ENCODE peak calls at places on chromosomes 6 and 20, in seven cellular contexts. One of them, this sample, is unnamed.

GRCh38 chr20:18679020-18679419 is 91.2 kb downstream of the DTD1 start:
- DNase-seq in NCI-H1417: peak
- DNase-seq in GM03348: no peak
- DNase-seq in stimulated activated CD4-positive, alpha-beta T cell treated with anti-CD3 and anti-CD28 coated beads, Interleukin-1b, Interleukin-23, amount 100 ng/mL, for 1 hour: no peak
- DNase-seq in stimulated activated CD8-positive, alpha-beta memory T cell treated with anti-CD3 and anti-CD28 coated beads, Interleukin-2, amount 100 ng/mL, for 1 hour: no peak
- DNase-seq in NCI-H345: peak
- DNase-seq in NCI-H1092: peak
- DNase-seq in this sample: peak

GRCh38 chr6:4253604-4254211 is 118.3 kb upstream of the ECI2 start:
- DNase-seq in NCI-H1417: no peak
- DNase-seq in GM03348: peak
- DNase-seq in stimulated activated CD4-positive, alpha-beta T cell treated with anti-CD3 and anti-CD28 coated beads, Interleukin-1b, Interleukin-23, amount 100 ng/mL, for 1 hour: no peak
- DNase-seq in stimulated activated CD8-positive, alpha-beta memory T cell treated with anti-CD3 and anti-CD28 coated beads, Interleukin-2, amount 100 ng/mL, for 1 hour: no peak
- DNase-seq in NCI-H345: no peak
- DNase-seq in NCI-H1092: no peak
- DNase-seq in this sample: peak

GRCh38 chr6:143400258-143401059 is 50.0 kb downstream of the ADAT2 start:
- DNase-seq in NCI-H1417: peak
- DNase-seq in GM03348: no peak
- DNase-seq in stimulated activated CD4-positive, alpha-beta T cell treated with anti-CD3 and anti-CD28 coated beads, Interleukin-1b, Interleukin-23, amount 100 ng/mL, for 1 hour: no peak
- DNase-seq in stimulated activated CD8-positive, alpha-beta memory T cell treated with anti-CD3 and anti-CD28 coated beads, Interleukin-2, amount 100 ng/mL, for 1 hour: no peak
- DNase-seq in NCI-H345: peak
- DNase-seq in NCI-H1092: no peak
- DNase-seq in this sample: no peak

GRCh38 chr6:2531426-2532208 is 219.1 kb downstream of the MYLK4 start:
- DNase-seq in NCI-H1417: no peak
- DNase-seq in GM03348: peak
- DNase-seq in stimulated activated CD4-positive, alpha-beta T cell treated with anti-CD3 and anti-CD28 coated beads, Interleukin-1b, Interleukin-23, amount 100 ng/mL, for 1 hour: no peak
- DNase-seq in stimulated activated CD8-positive, alpha-beta memory T cell treated with anti-CD3 and anti-CD28 coated beads, Interleukin-2, amount 100 ng/mL, for 1 hour: no peak
- DNase-seq in NCI-H345: no peak
- DNase-seq in NCI-H1092: no peak
- DNase-seq in this sample: peak

GRCh38 chr6:16420332-16420714 is 181.9 kb downstream of the GMPR start:
- DNase-seq in NCI-H1417: no peak
- DNase-seq in GM03348: no peak
- DNase-seq in stimulated activated CD4-positive, alpha-beta T cell treated with anti-CD3 and anti-CD28 coated beads, Interleukin-1b, Interleukin-23, amount 100 ng/mL, for 1 hour: no peak
- DNase-seq in stimulated activated CD8-positive, alpha-beta memory T cell treated with anti-CD3 and anti-CD28 coated beads, Interleukin-2, amount 100 ng/mL, for 1 hour: no peak
- DNase-seq in NCI-H345: no peak
- DNase-seq in NCI-H1092: no peak
- DNase-seq in this sample: no peak

GRCh38 chr20:19915111-19915798 is 101.9 kb upstream of the NAA20 start:
- DNase-seq in NCI-H1417: no peak
- DNase-seq in GM03348: no peak
- DNase-seq in stimulated activated CD4-positive, alpha-beta T cell treated with anti-CD3 and anti-CD28 coated beads, Interleukin-1b, Interleukin-23, amount 100 ng/mL, for 1 hour: no peak
- DNase-seq in stimulated activated CD8-positive, alpha-beta memory T cell treated with anti-CD3 and anti-CD28 coated beads, Interleukin-2, amount 100 ng/mL, for 1 hour: no peak
- DNase-seq in NCI-H345: no peak
- DNase-seq in NCI-H1092: no peak
- DNase-seq in this sample: peak

GRCh38 chr20:58461899-58462298 is 53.3 kb downstream of the APCDD1L start:
- DNase-seq in NCI-H1417: no peak
- DNase-seq in GM03348: no peak
- DNase-seq in stimulated activated CD4-positive, alpha-beta T cell treated with anti-CD3 and anti-CD28 coated beads, Interleukin-1b, Interleukin-23, amount 100 ng/mL, for 1 hour: no peak
- DNase-seq in stimulated activated CD8-positive, alpha-beta memory T cell treated with anti-CD3 and anti-CD28 coated beads, Interleukin-2, amount 100 ng/mL, for 1 hour: no peak
- DNase-seq in NCI-H345: no peak
- DNase-seq in NCI-H1092: no peak
- DNase-seq in this sample: no peak

GRCh38 chr6:44133003-44133931 is 5.9 kb downstream of the TMEM63B start:
- DNase-seq in NCI-H1417: peak
- DNase-seq in GM03348: peak
- DNase-seq in stimulated activated CD4-positive, alpha-beta T cell treated with anti-CD3 and anti-CD28 coated beads, Interleukin-1b, Interleukin-23, amount 100 ng/mL, for 1 hour: no peak
- DNase-seq in stimulated activated CD8-positive, alpha-beta memory T cell treated with anti-CD3 and anti-CD28 coated beads, Interleukin-2, amount 100 ng/mL, for 1 hour: no peak
- DNase-seq in NCI-H345: peak
- DNase-seq in NCI-H1092: peak
- DNase-seq in this sample: peak

GRCh38 chr20:1841554-1842140 is 53.6 kb upstream of the SIRPA start:
- DNase-seq in NCI-H1417: peak
- DNase-seq in GM03348: peak
- DNase-seq in stimulated activated CD4-positive, alpha-beta T cell treated with anti-CD3 and anti-CD28 coated beads, Interleukin-1b, Interleukin-23, amount 100 ng/mL, for 1 hour: no peak
- DNase-seq in stimulated activated CD8-positive, alpha-beta memory T cell treated with anti-CD3 and anti-CD28 coated beads, Interleukin-2, amount 100 ng/mL, for 1 hour: no peak
- DNase-seq in NCI-H345: no peak
- DNase-seq in NCI-H1092: no peak
- DNase-seq in this sample: peak

GRCh38 chr6:45545416-45545815 is 167.7 kb upstream of the SUPT3H start:
- DNase-seq in NCI-H1417: no peak
- DNase-seq in GM03348: no peak
- DNase-seq in stimulated activated CD4-positive, alpha-beta T cell treated with anti-CD3 and anti-CD28 coated beads, Interleukin-1b, Interleukin-23, amount 100 ng/mL, for 1 hour: no peak
- DNase-seq in stimulated activated CD8-positive, alpha-beta memory T cell treated with anti-CD3 and anti-CD28 coated beads, Interleukin-2, amount 100 ng/mL, for 1 hour: no peak
- DNase-seq in NCI-H345: no peak
- DNase-seq in NCI-H1092: no peak
- DNase-seq in this sample: no peak

GRCh38 chr6:130198483-130199035 is 24.2 kb downstream of the SAMD3 start:
- DNase-seq in NCI-H1417: no peak
- DNase-seq in GM03348: no peak
- DNase-seq in stimulated activated CD4-positive, alpha-beta T cell treated with anti-CD3 and anti-CD28 coated beads, Interleukin-1b, Interleukin-23, amount 100 ng/mL, for 1 hour: no peak
- DNase-seq in stimulated activated CD8-positive, alpha-beta memory T cell treated with anti-CD3 and anti-CD28 coated beads, Interleukin-2, amount 100 ng/mL, for 1 hour: no peak
- DNase-seq in NCI-H345: no peak
- DNase-seq in NCI-H1092: no peak
- DNase-seq in this sample: no peak

GRCh38 chr6:13924949-13925881 is at the start of gene RNF182:
- DNase-seq in NCI-H1417: peak
- DNase-seq in GM03348: peak
- DNase-seq in stimulated activated CD4-positive, alpha-beta T cell treated with anti-CD3 and anti-CD28 coated beads, Interleukin-1b, Interleukin-23, amount 100 ng/mL, for 1 hour: no peak
- DNase-seq in stimulated activated CD8-positive, alpha-beta memory T cell treated with anti-CD3 and anti-CD28 coated beads, Interleukin-2, amount 100 ng/mL, for 1 hour: no peak
- DNase-seq in NCI-H345: peak
- DNase-seq in NCI-H1092: no peak
- DNase-seq in this sample: no peak

GRCh38 chr6:13261464-13261994 is 66.8 kb downstream of the TBC1D7 start:
- DNase-seq in NCI-H1417: no peak
- DNase-seq in GM03348: no peak
- DNase-seq in stimulated activated CD4-positive, alpha-beta T cell treated with anti-CD3 and anti-CD28 coated beads, Interleukin-1b, Interleukin-23, amount 100 ng/mL, for 1 hour: no peak
- DNase-seq in stimulated activated CD8-positive, alpha-beta memory T cell treated with anti-CD3 and anti-CD28 coated beads, Interleukin-2, amount 100 ng/mL, for 1 hour: no peak
- DNase-seq in NCI-H345: no peak
- DNase-seq in NCI-H1092: no peak
- DNase-seq in this sample: no peak

GRCh38 chr6:17289491-17290106 is 8.4 kb downstream of the RBM24 start:
- DNase-seq in NCI-H1417: no peak
- DNase-seq in GM03348: no peak
- DNase-seq in stimulated activated CD4-positive, alpha-beta T cell treated with anti-CD3 and anti-CD28 coated beads, Interleukin-1b, Interleukin-23, amount 100 ng/mL, for 1 hour: no peak
- DNase-seq in stimulated activated CD8-positive, alpha-beta memory T cell treated with anti-CD3 and anti-CD28 coated beads, Interleukin-2, amount 100 ng/mL, for 1 hour: no peak
- DNase-seq in NCI-H345: no peak
- DNase-seq in NCI-H1092: no peak
- DNase-seq in this sample: no peak

GRCh38 chr6:157561037-157561790 is 180.2 kb downstream of the ZDHHC14 start:
- DNase-seq in NCI-H1417: peak
- DNase-seq in GM03348: no peak
- DNase-seq in stimulated activated CD4-positive, alpha-beta T cell treated with anti-CD3 and anti-CD28 coated beads, Interleukin-1b, Interleukin-23, amount 100 ng/mL, for 1 hour: no peak
- DNase-seq in stimulated activated CD8-positive, alpha-beta memory T cell treated with anti-CD3 and anti-CD28 coated beads, Interleukin-2, amount 100 ng/mL, for 1 hour: no peak
- DNase-seq in NCI-H345: peak
- DNase-seq in NCI-H1092: no peak
- DNase-seq in this sample: no peak

GRCh38 chr6:43803783-43804549 is 34.0 kb downstream of the VEGFA start:
- DNase-seq in NCI-H1417: no peak
- DNase-seq in GM03348: no peak
- DNase-seq in stimulated activated CD4-positive, alpha-beta T cell treated with anti-CD3 and anti-CD28 coated beads, Interleukin-1b, Interleukin-23, amount 100 ng/mL, for 1 hour: no peak
- DNase-seq in stimulated activated CD8-positive, alpha-beta memory T cell treated with anti-CD3 and anti-CD28 coated beads, Interleukin-2, amount 100 ng/mL, for 1 hour: no peak
- DNase-seq in NCI-H345: no peak
- DNase-seq in NCI-H1092: no peak
- DNase-seq in this sample: no peak

GRCh38 chr6:89281779-89282246 is 33.3 kb downstream of the GABRR2 start:
- DNase-seq in NCI-H1417: peak
- DNase-seq in GM03348: no peak
- DNase-seq in stimulated activated CD4-positive, alpha-beta T cell treated with anti-CD3 and anti-CD28 coated beads, Interleukin-1b, Interleukin-23, amount 100 ng/mL, for 1 hour: no peak
- DNase-seq in stimulated activated CD8-positive, alpha-beta memory T cell treated with anti-CD3 and anti-CD28 coated beads, Interleukin-2, amount 100 ng/mL, for 1 hour: no peak
- DNase-seq in NCI-H345: no peak
- DNase-seq in NCI-H1092: no peak
- DNase-seq in this sample: peak

GRCh38 chr6:165439928-165440554 is 130.6 kb upstream of the C6orf118 start:
- DNase-seq in NCI-H1417: peak
- DNase-seq in GM03348: peak
- DNase-seq in stimulated activated CD4-positive, alpha-beta T cell treated with anti-CD3 and anti-CD28 coated beads, Interleukin-1b, Interleukin-23, amount 100 ng/mL, for 1 hour: no peak
- DNase-seq in stimulated activated CD8-positive, alpha-beta memory T cell treated with anti-CD3 and anti-CD28 coated beads, Interleukin-2, amount 100 ng/mL, for 1 hour: no peak
- DNase-seq in NCI-H345: peak
- DNase-seq in NCI-H1092: peak
- DNase-seq in this sample: peak

GRCh38 chr6:159107451-159108260 is 61.5 kb upstream of the FNDC1 start:
- DNase-seq in NCI-H1417: no peak
- DNase-seq in GM03348: no peak
- DNase-seq in stimulated activated CD4-positive, alpha-beta T cell treated with anti-CD3 and anti-CD28 coated beads, Interleukin-1b, Interleukin-23, amount 100 ng/mL, for 1 hour: peak
- DNase-seq in stimulated activated CD8-positive, alpha-beta memory T cell treated with anti-CD3 and anti-CD28 coated beads, Interleukin-2, amount 100 ng/mL, for 1 hour: peak
- DNase-seq in NCI-H345: peak
- DNase-seq in NCI-H1092: no peak
- DNase-seq in this sample: peak

GRCh38 chr6:43817192-43817591 is 47.2 kb downstream of the VEGFA start:
- DNase-seq in NCI-H1417: no peak
- DNase-seq in GM03348: peak
- DNase-seq in stimulated activated CD4-positive, alpha-beta T cell treated with anti-CD3 and anti-CD28 coated beads, Interleukin-1b, Interleukin-23, amount 100 ng/mL, for 1 hour: no peak
- DNase-seq in stimulated activated CD8-positive, alpha-beta memory T cell treated with anti-CD3 and anti-CD28 coated beads, Interleukin-2, amount 100 ng/mL, for 1 hour: no peak
- DNase-seq in NCI-H345: no peak
- DNase-seq in NCI-H1092: no peak
- DNase-seq in this sample: peak

This sample was measured in RPMI7951.